ENCODE peak calls at places on chromosome 19, in ten cellular contexts. A is stomach, N is AG04450, M is fibroblast of lung, I is psoas muscle, K is fibroblast of mammary gland, S is gastrocnemius medialis, P is endothelial cell of umbilical vein, B is suprapubic skin, L is cardiac muscle cell. C is an unnamed sample.
A peak's percentile ranks its signal among the peaks of the same experiment; 100 is the strongest.

GRCh38 chr19:10497371-10497770 is 5.8 kb downstream of the KEAP1 start:
- DNase-seq in S (no peak), P (no peak), B (no peak), I (no peak), K (no peak), M (no peak), L (no peak), A (no peak), N (no peak), C (no peak)

GRCh38 chr19:18098891-18099622 is 1.5 kb downstream of the MAST3 start:
- DNase-seq in I (no peak), K (no peak), L (no peak), M (no peak), P (no peak), B (no peak), A (peak; percentile 32), N (no peak), S (no peak), C (no peak)

GRCh38 chr19:11375143-11375948 is 880 bp downstream of the SWSAP1 start:
- DNase-seq in L (no peak), N (no peak), K (no peak), I (peak; percentile 66), P (peak; percentile 67), S (peak; percentile 42), A (peak; percentile 59), M (no peak), B (no peak), C (peak; percentile 67)

GRCh38 chr19:5665781-5666513 is 14.4 kb downstream of the MICOS13 start:
- DNase-seq in I (no peak), L (peak; percentile 33), K (peak; percentile 86), A (no peak), B (no peak), N (peak; percentile 41), P (peak; percentile 59), M (peak; percentile 60), S (no peak), C (no peak)

GRCh38 chr19:18725755-18726416 is 42.4 kb downstream of the CRTC1 start:
- DNase-seq in N (no peak), I (peak; percentile 84), L (no peak), B (no peak), A (no peak), S (peak; percentile 28), K (peak; percentile 38), P (no peak), M (no peak), C (no peak)

GRCh38 chr19:51743405-51743804 is 8.3 kb downstream of the FPR1 start:
- DNase-seq in M (no peak), P (no peak), K (peak; percentile 88), L (no peak), A (no peak), I (no peak), N (no peak), B (no peak), S (no peak), C (no peak)

GRCh38 chr19:3440082-3440481 is 40.2 kb downstream of the SMIM24 start:
- DNase-seq in N (no peak), S (peak; percentile 65), I (peak; percentile 82), M (no peak), A (peak; percentile 57), L (peak; percentile 31), K (peak; percentile 41), P (no peak), B (no peak), C (no peak)

GRCh38 chr19:4803736-4804695 is 12.5 kb downstream of the FEM1A start:
- DNase-seq in A (peak; percentile 65), S (peak; percentile 68), I (peak; percentile 84), B (no peak), K (peak; percentile 45), P (peak; percentile 56), L (peak; percentile 48), M (peak; percentile 40), N (no peak), C (no peak)

GRCh38 chr19:11446652-11447301 is 11.3 kb downstream of the PRKCSH start:
- DNase-seq in N (no peak), B (no peak), L (peak; percentile 46), I (peak; percentile 80), M (peak; percentile 27), S (no peak), A (peak; percentile 63), P (peak; percentile 21), K (peak; percentile 21), C (no peak)

GRCh38 chr19:12647490-12648071 is 19.0 kb downstream of the MAN2B1 start:
- DNase-seq in N (no peak), S (peak; percentile 62), A (peak; percentile 82), K (no peak), P (peak; percentile 36), B (no peak), L (peak; percentile 40), I (peak; percentile 88), M (peak; percentile 19), C (no peak)

GRCh38 chr19:52992109-52993004 is 21.4 kb upstream of the ERVV-1 start:
- DNase-seq in M (no peak), B (no peak), P (peak; percentile 41), A (peak; percentile 27), L (peak; percentile 23), K (no peak), N (no peak), I (no peak), S (no peak), C (no peak)

DNA sequence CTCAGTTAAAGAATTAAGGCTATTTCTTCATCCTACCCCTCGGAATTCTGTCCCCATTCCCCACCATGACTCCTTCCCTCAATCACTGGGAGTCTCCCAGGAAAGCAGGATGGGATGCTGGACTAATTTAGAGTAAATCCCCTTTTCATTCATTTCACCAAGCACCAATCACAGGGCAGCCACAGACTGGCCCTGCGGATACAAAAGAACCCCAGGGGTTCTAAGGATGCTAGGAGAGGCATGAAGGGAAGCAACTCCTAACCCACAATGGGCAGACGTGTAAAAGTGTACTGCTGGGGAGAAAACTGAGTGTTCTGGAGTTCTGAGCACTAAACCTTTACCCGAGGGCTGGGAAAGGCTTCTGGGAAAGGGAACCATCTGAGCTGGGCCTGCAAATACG is 3.0 kb downstream of the PEPD start:
- DNase-seq in S (no peak), I (no peak), P (no peak), N (no peak), M (no peak), B (no peak), A (no peak), K (no peak), L (no peak), C (no peak)
- TF ChIP-seq CTCF in S (no peak), I (no peak), P (no peak), N (no peak), M (no peak), B (no peak), A (no peak), K (no peak), L (no peak), C (no peak)

GRCh38 chr19:50327461-50328256 is 1.5 kb downstream of the KCNC3 start:
- DNase-seq in N (no peak), M (no peak), S (peak; percentile 10), B (no peak), K (no peak), A (no peak), L (no peak), P (no peak), I (no peak), C (no peak)
- H3K4me3 ChIP-seq in N (no peak overlapping the region), M (no peak overlapping the region), S (no peak overlapping the region), B (peak overlapping the region; percentile 43), K (no peak overlapping the region), A (no peak overlapping the region), L (no peak overlapping the region), P (no peak overlapping the region), I (no peak overlapping the region), C (no peak overlapping the region)

DNA sequence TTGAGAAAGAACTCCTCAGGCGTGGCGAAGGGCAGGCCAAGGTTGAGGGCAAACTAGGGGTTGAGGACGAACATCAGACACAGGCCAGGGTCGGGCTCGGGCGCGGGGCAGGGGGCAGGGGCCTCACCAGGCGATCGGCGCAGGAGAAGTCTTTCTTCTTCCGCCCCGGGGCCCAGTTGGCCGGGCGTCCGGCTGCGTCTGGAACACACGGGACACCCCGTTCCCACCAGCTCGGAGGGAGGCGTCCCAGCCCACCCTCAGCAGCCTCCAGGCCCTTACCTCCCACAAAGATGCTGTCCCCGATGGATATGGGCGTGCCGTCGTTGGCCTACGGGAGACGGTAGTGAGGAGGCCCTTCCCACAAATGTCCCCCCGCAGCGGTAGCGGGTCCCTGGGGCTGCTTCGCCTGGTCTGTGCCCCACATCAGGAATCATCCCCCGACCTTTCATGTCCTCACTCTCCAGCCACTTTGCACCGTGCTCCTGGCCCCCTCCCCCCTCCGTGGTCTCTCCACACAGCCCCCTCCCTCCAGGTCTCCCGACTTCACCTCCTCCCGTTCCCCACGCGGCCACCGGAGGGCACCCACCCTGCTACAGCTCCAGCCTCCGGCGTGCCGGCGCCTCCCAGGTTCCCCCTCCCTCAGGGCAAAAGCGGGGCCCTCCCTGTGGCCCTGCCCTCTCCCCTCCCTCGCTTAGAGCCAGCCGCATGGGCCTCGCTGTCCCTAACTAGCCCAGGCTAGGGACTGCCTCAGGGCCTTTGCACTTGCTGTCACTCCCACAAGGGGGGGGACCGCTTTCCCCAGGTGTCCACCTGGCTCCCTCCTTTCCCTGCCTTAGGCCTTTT is 4.7 kb downstream of the PNKP start:
- DNase-seq in I (peak; percentile 61), N (no peak), A (no peak), L (no peak), P (no peak), M (no peak), K (no peak), B (no peak), S (no peak), C (no peak)
- TF ChIP-seq CTCF in I (no peak), N (peak; percentile 36), A (no peak), L (peak; percentile 35), P (peak; percentile 24), M (no peak), K (peak; percentile 20), B (no peak), S (no peak), C (no peak)

GRCh38 chr19:41864374-41864773 is 4.3 kb downstream of the RPS19 start:
- DNase-seq in N (no peak), P (no peak), I (peak; percentile 8), M (no peak), A (no peak), B (no peak), K (no peak), S (no peak), L (no peak), C (no peak)
- H3K4me3 ChIP-seq in N (no peak overlapping the region), P (no peak overlapping the region), I (no peak overlapping the region), M (no peak overlapping the region), A (no peak overlapping the region), B (no peak overlapping the region), K (no peak overlapping the region), S (no peak overlapping the region), L (no peak overlapping the region), C (no peak overlapping the region)

DNA sequence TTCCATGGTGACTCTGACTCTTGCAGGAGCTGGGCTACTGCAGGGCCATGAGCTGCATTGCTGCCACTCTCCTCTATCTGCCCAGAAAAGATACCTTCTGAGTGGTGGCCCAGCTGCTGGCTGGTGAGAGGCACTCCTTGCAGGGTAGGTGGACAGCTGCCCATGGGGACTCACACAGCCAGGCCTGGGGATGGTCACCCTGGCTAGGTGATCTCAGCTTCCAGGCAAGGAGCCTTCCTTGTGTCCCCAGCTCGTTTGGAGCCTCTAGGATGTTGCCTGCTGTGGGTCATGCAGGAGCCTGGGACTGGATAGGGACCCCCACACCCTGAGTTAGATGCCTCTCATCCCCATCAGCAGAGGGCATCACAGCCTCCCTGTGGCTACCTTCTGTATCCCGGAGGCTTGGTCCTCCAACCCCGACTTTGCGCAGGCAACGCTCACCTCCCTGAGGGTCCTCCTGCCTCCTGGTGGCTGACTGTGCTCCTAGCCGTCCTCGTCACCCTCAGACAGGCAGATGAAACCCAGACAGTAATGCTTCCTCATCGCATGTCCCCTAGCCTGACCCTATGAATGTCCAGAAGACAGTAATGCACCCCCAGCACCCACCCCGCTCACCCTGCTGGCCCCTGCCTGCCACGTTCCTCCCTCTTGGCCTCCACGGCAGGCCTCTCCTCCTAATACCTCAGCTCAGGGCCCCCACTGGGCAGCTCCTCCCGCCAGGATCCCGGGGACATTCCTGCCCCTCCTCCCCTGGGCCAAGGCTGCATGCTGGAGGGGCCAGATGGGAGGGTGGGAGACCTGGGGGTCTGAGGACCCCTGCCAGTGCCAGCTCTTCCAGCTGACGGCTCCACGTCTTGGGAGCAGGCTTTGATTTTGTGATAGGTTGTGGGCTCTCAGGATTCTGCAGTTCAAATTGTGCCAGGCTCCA is 13.6 kb upstream of the ZNF14 start:
- DNase-seq in P (no peak), I (no peak), N (no peak), L (no peak), K (no peak), B (no peak), S (no peak), M (no peak), A (peak; percentile 9), C (peak; percentile 40)
- TF ChIP-seq CTCF in P (no peak), I (no peak), N (no peak), L (no peak), K (no peak), B (no peak), S (no peak), M (no peak), A (no peak), C (no peak)

C was measured in right atrium auricular region.